ENCODE peak calls at places on chromosomes 4 and X, in nine cellular contexts. F is fibroblast of pulmonary artery, T is mammary epithelial cell, A is AG10803, E is astrocyte of the spinal cord, H is fibroblast of mammary gland, U is upper lobe of left lung, X is fibroblast of lung, G is IMR-90. W is an unnamed sample.
A peak's percentile ranks its signal among the peaks of the same experiment; 100 is the strongest.

GRCh38 chr4:52824270-52824602 is 37.9 kb upstream of the RASL11B start:
- DNase-seq in A (no peak), X (no peak), F (no peak), U (no peak), H (no peak), T (no peak), G (no peak), E (no peak), W (no peak)

GRCh38 chr4:38412137-38412536 is 251.9 kb upstream of the KLF3 start:
- DNase-seq in X (peak; percentile 1), F (no peak), G (no peak), A (no peak), T (no peak), H (no peak), E (no peak), U (no peak), W (no peak)

GRCh38 chrX:17376381-17377046 is 1.5 kb downstream of the NHS start:
- DNase-seq in G (no peak), X (peak; percentile 13), U (peak; percentile 20), E (peak; percentile 9), T (peak; percentile 47), F (no peak), A (no peak), H (peak; percentile 13), W (no peak)

GRCh38 chr4:188976644-188977115 is 837.4 kb downstream of the TRIML1 start:
- DNase-seq in G (peak; percentile 70), F (peak; percentile 21), H (peak; percentile 50), T (peak; percentile 58), E (peak; percentile 81), X (peak; percentile 76), A (peak; percentile 59), U (no peak), W (peak; percentile 57)

GRCh38 chr4:41665808-41666207 is 82.7 kb downstream of the PHOX2B start:
- DNase-seq in E (no peak), A (no peak), F (no peak), T (no peak), X (no peak), G (no peak), U (no peak), H (no peak), W (no peak)

GRCh38 chr4:88177981-88178632 is 19.7 kb upstream of the ABCG2 start:
- DNase-seq in T (peak; percentile 86), H (peak; percentile 65), U (no peak), G (peak; percentile 85), A (peak; percentile 77), E (peak; percentile 84), X (peak; percentile 91), F (peak; percentile 68), W (peak; percentile 27)

GRCh38 chr4:77905651-77906263 is 43.1 kb downstream of the MRPL1 start:
- DNase-seq in H (no peak), E (no peak), X (no peak), A (no peak), F (no peak), U (no peak), T (no peak), G (no peak), W (no peak)

GRCh38 chr4:141346144-141346543 is 125.4 kb downstream of the ZNF330 start:
- DNase-seq in U (no peak), E (peak; percentile 75), A (peak; percentile 79), F (peak; percentile 84), T (peak; percentile 39), H (peak; percentile 68), G (peak; percentile 74), X (peak; percentile 64), W (peak; percentile 50)

GRCh38 chr4:74793757-74794340 is 474 bp downstream of the BTC start:
- DNase-seq in F (peak; percentile 24), X (peak; percentile 22), G (no peak), A (no peak), U (peak; percentile 91), H (peak; percentile 13), T (peak; percentile 44), E (peak; percentile 24), W (no peak)
- TF ChIP-seq CTCF in F (peak; percentile 25), X (peak; percentile 18), G (peak; percentile 10), A (peak; percentile 9), U (no peak), H (no peak), T (peak; percentile 59), E (peak; percentile 55), W (peak; percentile 37)

GRCh38 chr4:176902710-176903323 is 110.1 kb upstream of the VEGFC start:
- DNase-seq in A (peak; percentile 95), T (peak; percentile 90), H (peak; percentile 94), X (peak; percentile 95), U (no peak), E (peak; percentile 91), F (peak; percentile 67), G (peak; percentile 95), W (peak; percentile 60)
- H3K4me3 ChIP-seq in A (no peak overlapping the region), T (peak overlapping the region; percentile 5), H (no peak overlapping the region), X (peak overlapping the region; percentile 15), U (no peak overlapping the region), E (no peak overlapping the region), F (no peak overlapping the region), G (peak overlapping the region; percentile 36), W (no peak overlapping the region)

GRCh38 chr4:136680761-136681160 is 851.5 kb downstream of the PCDH18 start:
- DNase-seq in F (no peak), T (no peak), H (no peak), G (no peak), X (no peak), A (no peak), E (no peak), U (no peak), W (no peak)

DNA sequence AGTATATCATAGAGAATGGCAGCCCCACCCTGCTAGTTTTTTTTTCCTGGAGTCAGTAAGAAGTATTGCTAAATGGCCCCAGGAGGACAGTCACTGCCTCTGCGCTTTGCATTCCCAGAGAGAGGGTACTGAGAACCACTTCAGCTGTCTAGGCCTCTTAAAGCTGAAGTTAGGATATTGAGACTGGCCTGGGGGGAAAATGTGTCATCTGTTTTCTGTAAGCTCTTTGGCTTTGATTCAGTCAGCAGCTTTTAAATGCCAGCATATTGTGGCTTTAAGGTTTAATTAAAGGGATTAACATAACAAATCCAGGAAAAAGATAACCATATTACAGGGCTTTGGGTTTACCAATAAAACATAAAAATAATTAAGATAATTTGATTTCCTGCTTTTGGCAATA is 852.0 kb downstream of the PCDH18 start:
- DNase-seq in E (peak; percentile 2), T (no peak), A (no peak), X (no peak), U (no peak), F (peak; percentile 4), G (peak; percentile 9), H (no peak), W (no peak)
- TF ChIP-seq CTCF in E (no peak), T (no peak), A (no peak), X (no peak), U (no peak), F (no peak), G (no peak), H (no peak), W (no peak)

DNA sequence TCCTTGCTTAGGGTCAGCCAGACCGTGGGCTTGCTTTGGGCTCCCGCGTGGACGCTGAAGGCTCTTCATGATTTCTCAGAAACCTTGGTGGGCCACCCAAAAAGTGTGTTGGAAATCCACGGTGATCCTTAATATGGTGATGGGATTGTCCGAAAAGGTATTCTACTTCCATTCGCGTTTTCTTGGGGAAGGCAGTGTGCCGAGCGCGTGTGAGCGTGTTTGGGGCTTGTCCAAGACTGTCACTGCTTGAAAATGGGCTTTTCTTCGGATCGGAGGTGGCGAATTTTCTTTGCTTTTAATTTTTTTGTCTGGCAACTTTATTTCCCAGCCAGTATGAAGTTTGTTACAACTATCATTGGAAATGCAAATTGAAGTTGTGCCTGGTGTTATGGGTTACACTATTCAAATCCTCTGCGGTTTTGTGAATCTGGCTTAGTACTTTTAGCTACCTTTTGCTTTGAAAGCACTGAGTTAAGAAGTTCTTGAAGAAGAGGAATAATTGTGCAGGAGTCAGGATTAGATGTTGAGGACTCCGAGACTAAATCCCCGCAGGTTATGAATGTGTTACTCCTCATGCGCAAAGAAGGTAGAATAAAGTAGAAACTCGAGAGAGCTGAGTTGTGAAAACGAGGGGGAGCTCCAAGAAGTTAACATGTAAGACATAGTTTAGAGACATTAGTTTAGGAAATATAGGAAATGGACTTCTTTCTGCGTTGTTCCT is 3.2 kb downstream of the SPRY1 start:
- DNase-seq in X (peak; percentile 23), T (peak; percentile 41), A (peak; percentile 17), G (no peak), E (peak; percentile 59), F (peak; percentile 65), H (peak; percentile 42), U (no peak), W (no peak)
- H3K4me3 ChIP-seq in X (peak overlapping the region; percentile 74), T (peak overlapping the region; percentile 74), A (peak overlapping the region; percentile 68), G (peak overlapping the region; percentile 60), E (peak overlapping the region; percentile 58), F (peak overlapping the region; percentile 69), H (peak overlapping the region; percentile 73), U (peak overlapping the region; percentile 87), W (peak overlapping the region; percentile 73)

GRCh38 chrX:1012678-1013300 is 199.7 kb downstream of the CRLF2 start:
- DNase-seq in G (no peak), F (no peak), T (no peak), X (no peak), A (no peak), E (no peak), U (no peak), H (no peak), W (no peak)
- TF ChIP-seq CTCF in G (no peak), F (no peak), T (no peak), X (no peak), A (no peak), E (no peak), U (no peak), H (no peak), W (no peak)

GRCh38 chr4:2729533-2729875 is 26.6 kb downstream of the TNIP2 start:
- DNase-seq in U (no peak), A (no peak), F (no peak), T (no peak), G (no peak), E (no peak), H (no peak), X (no peak), W (no peak)

GRCh38 chr4:2732526-2732925 is 23.6 kb downstream of the TNIP2 start:
- DNase-seq in T (no peak), A (no peak), H (no peak), F (no peak), X (no peak), G (no peak), E (no peak), U (no peak), W (no peak)

GRCh38 chr4:2733844-2734574 is 22.1 kb downstream of the TNIP2 start:
- DNase-seq in X (no peak), U (no peak), G (no peak), A (no peak), F (no peak), T (no peak), E (no peak), H (no peak), W (no peak)

GRCh38 chr4:2733001-2733843 is 22.9 kb downstream of the TNIP2 start:
- DNase-seq in E (no peak), X (no peak), A (no peak), F (no peak), U (peak; percentile 58), G (no peak), T (no peak), H (no peak), W (no peak)

DNA sequence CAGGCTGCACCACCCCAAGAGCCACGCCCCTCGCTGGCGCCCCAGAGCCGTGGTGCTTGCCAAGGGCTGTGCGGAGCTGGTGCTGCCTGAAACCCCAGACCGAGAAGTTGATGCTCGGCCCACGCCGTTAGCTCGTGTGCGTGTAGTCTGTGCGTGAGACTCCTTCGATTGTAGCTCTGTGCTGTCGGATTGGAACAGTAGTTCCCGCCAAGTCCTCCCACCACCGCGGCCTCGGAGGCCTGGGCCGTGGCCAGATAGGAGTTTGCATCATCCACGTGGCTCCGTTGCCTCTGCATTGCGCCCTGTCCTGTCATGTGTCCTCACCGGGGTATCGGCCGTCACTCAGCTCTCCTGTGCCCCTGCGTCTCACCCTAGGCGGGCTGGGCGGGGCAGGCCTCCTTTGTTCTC is 24.2 kb downstream of the TNIP2 start:
- DNase-seq in X (no peak), F (no peak), E (no peak), T (no peak), A (no peak), G (no peak), H (peak; percentile 21), U (peak; percentile 77), W (no peak)
- H3K4me3 ChIP-seq in X (no peak overlapping the region), F (no peak overlapping the region), E (no peak overlapping the region), T (no peak overlapping the region), A (no peak overlapping the region), G (no peak overlapping the region), H (no peak overlapping the region), U (no peak overlapping the region), W (no peak overlapping the region)

W was measured in astrocyte of the cerebellum.